ENCODE peak calls at places on chromosomes 5 and 9, in four cellular contexts. O, D, W and Q are unnamed samples.

GRCh38 chr9:18438300-18438925 is 35.5 kb upstream of the ADAMTSL1 start:
- DNase-seq in O (peak), D (no peak), W (no peak), Q (no peak)

GRCh38 chr9:73042155-73042554 is 89.3 kb upstream of the ALDH1A1 start:
- DNase-seq in O (no peak), D (no peak), W (peak), Q (no peak)

GRCh38 chr9:89863837-89864236 is 259.0 kb downstream of the GADD45G start:
- DNase-seq in O (no peak), D (no peak), W (no peak), Q (no peak)

GRCh38 chr5:125002727-125003598 is 256.5 kb upstream of the ZNF608 start:
- DNase-seq in O (no peak), D (no peak), W (peak), Q (peak)

GRCh38 chr9:136927343-136928261 is 16.9 kb downstream of the FBXW5 start:
- DNase-seq in O (no peak), D (no peak), W (peak), Q (no peak)

GRCh38 chr9:136022731-136023400 is 61.7 kb upstream of the UBAC1 start:
- DNase-seq in O (no peak), D (no peak), W (no peak), Q (no peak)

GRCh38 chr5:20476016-20476415 is 488.0 kb upstream of the CDH18 start:
- DNase-seq in O (no peak), D (no peak), W (peak), Q (no peak)

GRCh38 chr5:145110826-145111225 is 724.3 kb downstream of the PRELID2 start:
- DNase-seq in O (no peak), D (no peak), W (no peak), Q (no peak)

GRCh38 chr9:98341157-98342102 is 86.0 kb upstream of the TBC1D2 start:
- DNase-seq in O (no peak), D (no peak), W (no peak), Q (no peak)

GRCh38 chr9:94014066-94014654 is 59.0 kb upstream of the BARX1 start:
- DNase-seq in O (no peak), D (no peak), W (no peak), Q (peak)